ENCODE peak calls at places on chromosomes 5 and 9, in five cellular contexts. N is esophagus squamous epithelium, Z is IMR-90, W is heart right ventricle, T is neuronal stem cell. J is an unnamed sample.

GRCh38 chr9:73038613-73039012 is 85.8 kb upstream of the ALDH1A1 start:
- DNase-seq in N (no peak), Z (no peak), W (peak; percentile 5), T (no peak), J (no peak)

GRCh38 chr5:171617787-171618690 is 167.6 kb upstream of the SMIM23 start:
- DNase-seq in N (no peak), Z (no peak), W (no peak), T (no peak), J (no peak)

GRCh38 chr9:72203205-72203803 is 54.1 kb downstream of the GDA start:
- DNase-seq in N (no peak), Z (peak; percentile 22), W (peak; percentile 4), T (no peak), J (no peak)

GRCh38 chr5:134503088-134503936 is 22.2 kb upstream of the JADE2 start:
- DNase-seq in N (no peak), Z (peak; percentile 99), W (peak; percentile 68), T (no peak), J (peak; percentile 94)

GRCh38 chr9:96665789-96666188 is 10.7 kb upstream of the PRXL2C start:
- DNase-seq in N (no peak), Z (no peak), W (no peak), T (no peak), J (no peak)

GRCh38 chr9:85212209-85212608 is 529.5 kb downstream of the AGTPBP1 start:
- DNase-seq in N (no peak), Z (no peak), W (no peak), T (no peak), J (no peak)

GRCh38 chr9:111198936-111199335 is 131.1 kb downstream of the OR2K2 start:
- DNase-seq in N (no peak), Z (peak; percentile 36), W (no peak), T (no peak), J (no peak)

GRCh38 chr9:20884985-20885593 is 146.4 kb downstream of the HACD4 start:
- DNase-seq in N (no peak), Z (peak; percentile 57), W (peak; percentile 44), T (no peak), J (no peak)

GRCh38 chr9:80177949-80178480 is 606.2 kb downstream of the TLE4 start:
- DNase-seq in N (no peak), Z (no peak), W (no peak), T (no peak), J (no peak)

GRCh38 chr9:20985851-20986600 is 45.4 kb downstream of the HACD4 start:
- DNase-seq in N (no peak), Z (no peak), W (no peak), T (no peak), J (no peak)

GRCh38 chr5:66469684-66470083 is 126.5 kb upstream of the MAST4 start:
- DNase-seq in N (no peak), Z (no peak), W (no peak), T (no peak), J (no peak)

GRCh38 chr5:82105457-82105856 is 133.6 kb downstream of the ATG10 start:
- DNase-seq in N (no peak), Z (peak; percentile 20), W (no peak), T (no peak), J (no peak)

GRCh38 chr5:109931049-109931448 is 241.3 kb downstream of the MAN2A1 start:
- DNase-seq in N (no peak), Z (no peak), W (no peak), T (no peak), J (no peak)

GRCh38 chr5:67771791-67772190 is 443.8 kb upstream of the PIK3R1 start:
- DNase-seq in N (no peak), Z (no peak), W (no peak), T (no peak), J (no peak)

GRCh38 chr9:121699271-121700164 is 48.1 kb downstream of the DAB2IP start:
- DNase-seq in N (no peak), Z (peak; percentile 55), W (peak; percentile 74), T (peak; percentile 20), J (no peak)

GRCh38 chr5:43363445-43364152 is 48.6 kb downstream of the CCL28 start:
- DNase-seq in N (no peak), Z (no peak), W (no peak), T (no peak), J (no peak)

GRCh38 chr5:68710514-68710913 is 383.3 kb upstream of the SLC30A5 start:
- DNase-seq in N (no peak), Z (no peak), W (no peak), T (no peak), J (no peak)

GRCh38 chr5:55438931-55439477 is 95.8 kb downstream of the PLPP1 start:
- DNase-seq in N (no peak), Z (peak; percentile 82), W (no peak), T (no peak), J (no peak)

GRCh38 chr5:33364406-33364805 is 76.4 kb upstream of the TARS1 start:
- DNase-seq in N (no peak), Z (no peak), W (no peak), T (no peak), J (no peak)

GRCh38 chr5:131265318-131265803 is 1.5 kb downstream of the CDC42SE2 start:
- DNase-seq in N (no peak), Z (peak; percentile 38), W (no peak), T (no peak), J (no peak)

GRCh38 chr9:33850677-33851076 is 33.7 kb downstream of the UBE2R2 start:
- DNase-seq in N (no peak), Z (no peak), W (no peak), T (no peak), J (no peak)

GRCh38 chr9:78437721-78438610 is 141.0 kb downstream of the PSAT1 start:
- DNase-seq in N (no peak), Z (no peak), W (no peak), T (peak; percentile 85), J (no peak)

GRCh38 chr9:136603901-136604816 is 58.3 kb upstream of the NOTCH1 start:
- DNase-seq in N (no peak), Z (no peak), W (peak; percentile 63), T (no peak), J (no peak)

GRCh38 chr9:13805566-13805965 is 508.4 kb downstream of the NFIB start:
- DNase-seq in N (no peak), Z (peak; percentile 57), W (no peak), T (no peak), J (no peak)

GRCh38 chr5:60744682-60745081 is 44.7 kb upstream of the DEPDC1B start:
- DNase-seq in N (no peak), Z (no peak), W (no peak), T (no peak), J (no peak)

GRCh38 chr5:14039576-14039975 is 95.1 kb upstream of the DNAH5 start:
- DNase-seq in N (no peak), Z (peak; percentile 84), W (no peak), T (no peak), J (peak; percentile 57)

GRCh38 chr9:113309204-113309813 is 6.1 kb upstream of the RNF183 start:
- DNase-seq in N (no peak), Z (peak; percentile 59), W (peak; percentile 34), T (no peak), J (no peak)

GRCh38 chr9:132588098-132588497 is 5.7 kb downstream of the BARHL1 start:
- DNase-seq in N (no peak), Z (no peak), W (no peak), T (no peak), J (no peak)

GRCh38 chr9:132590318-132591182 is 8.1 kb downstream of the BARHL1 start:
- DNase-seq in N (no peak), Z (no peak), W (no peak), T (no peak), J (no peak)

GRCh38 chr9:132590037-132590317 is 7.6 kb downstream of the BARHL1 start:
- DNase-seq in N (no peak), Z (no peak), W (no peak), T (no peak), J (no peak)

GRCh38 chr9:132588501-132589147 is 6.2 kb downstream of the BARHL1 start:
- DNase-seq in N (no peak), Z (no peak), W (no peak), T (no peak), J (no peak)

DNA sequence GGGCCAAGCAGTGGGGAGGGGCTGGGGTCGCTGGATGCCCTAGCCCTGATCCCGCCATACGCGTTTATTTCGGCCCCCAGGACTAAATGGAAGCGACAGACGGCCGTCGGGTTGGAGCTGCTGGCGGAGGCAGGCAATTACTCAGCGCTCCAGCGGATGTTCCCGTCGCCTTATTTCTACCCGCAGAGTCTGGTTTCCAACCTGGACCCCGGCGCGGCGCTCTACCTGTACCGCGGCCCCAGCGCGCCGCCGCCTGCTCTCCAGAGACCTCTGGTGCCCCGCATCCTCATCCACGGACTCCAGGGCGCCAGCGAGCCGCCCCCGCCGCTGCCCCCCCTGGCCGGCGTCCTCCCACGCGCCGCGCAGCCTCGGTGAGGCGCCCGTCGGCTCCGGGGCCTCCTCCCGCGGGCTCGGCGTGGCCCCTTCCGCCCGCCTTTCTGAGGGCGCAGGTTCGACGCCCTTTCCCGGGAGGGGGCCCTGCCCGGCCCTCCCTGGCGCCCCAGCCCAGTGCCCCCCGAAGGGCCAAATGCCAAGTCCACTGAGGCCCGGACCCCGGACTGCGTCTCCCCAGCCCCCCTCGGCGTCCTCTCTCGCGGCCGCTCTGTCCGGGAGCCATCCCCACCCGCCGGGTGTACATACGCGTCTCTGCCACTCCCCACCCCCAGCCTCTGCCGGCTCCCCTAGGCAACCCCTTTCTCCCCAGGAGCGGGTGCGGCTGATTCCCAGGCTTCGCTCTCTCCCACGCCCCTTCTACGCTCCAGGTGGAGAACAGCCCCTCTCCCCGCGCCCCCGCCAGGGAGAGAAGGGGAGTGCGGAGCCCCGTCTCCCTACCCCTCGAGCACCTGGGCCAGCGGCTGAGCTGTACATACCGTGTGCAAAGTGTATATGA is 7.0 kb downstream of the BARHL1 start:
- DNase-seq in N (no peak), Z (no peak), W (no peak), T (no peak), J (no peak)
- H3K27me3 ChIP-seq in N (peaks cover 85% of the 10 kb centered on the region), Z (peaks cover 77% of the 10 kb centered on the region), W (peaks cover 85% of the 10 kb centered on the region), T (peaks cover 61% of the 10 kb centered on the region), J (peaks cover 67% of the 10 kb centered on the region)

GRCh38 chr5:78429332-78429849 is 69.0 kb downstream of the SCAMP1 start:
- DNase-seq in N (no peak), Z (no peak), W (no peak), T (no peak), J (no peak)

GRCh38 chr5:78419396-78419795 is 59.0 kb downstream of the SCAMP1 start:
- DNase-seq in N (no peak), Z (no peak), W (no peak), T (no peak), J (no peak)

GRCh38 chr5:78420548-78420947 is 60.1 kb downstream of the SCAMP1 start:
- DNase-seq in N (no peak), Z (no peak), W (no peak), T (no peak), J (no peak)

DNA sequence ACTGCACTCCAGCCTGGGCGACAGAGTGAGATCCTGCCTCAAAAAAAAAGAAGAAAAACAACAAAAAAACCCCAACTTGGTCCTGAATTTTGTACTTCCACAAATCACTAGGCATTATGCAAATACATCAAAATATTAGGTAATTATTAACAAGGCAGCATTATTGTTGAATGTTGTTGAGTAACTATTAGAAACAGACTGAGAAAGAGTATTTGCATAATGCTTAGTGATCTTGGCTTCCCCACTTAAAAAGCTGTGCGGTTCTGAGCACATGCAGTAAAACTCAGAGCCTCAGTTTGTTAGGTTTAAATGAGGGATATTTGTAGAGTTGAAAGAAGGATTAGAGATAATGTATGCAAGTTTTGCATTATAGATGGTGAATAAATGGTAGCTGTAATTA is 64.3 kb downstream of the SCAMP1 start:
- DNase-seq in N (no peak), Z (no peak), W (no peak), T (no peak), J (no peak)
- H3K4me3 ChIP-seq in N (no peak overlapping the region), Z (no peak overlapping the region), W (no peak overlapping the region), T (no peak overlapping the region), J (no peak overlapping the region)

GRCh38 chr9:36935768-36936497 is 98.1 kb downstream of the PAX5 start:
- DNase-seq in N (no peak), Z (no peak), W (no peak), T (no peak), J (no peak)
- H3K27me3 ChIP-seq in N (peaks cover 32% of the 10 kb centered on the region), Z (peaks cover 29% of the 10 kb centered on the region), W (peaks cover 36% of the 10 kb centered on the region), T (no peaks in the 10 kb centered on the region), J (peaks cover 14% of the 10 kb centered on the region)

GRCh38 chr5:119288364-119289047 is 67.3 kb upstream of the TNFAIP8 start:
- DNase-seq in N (no peak), Z (peak; percentile 34), W (no peak), T (no peak), J (peak; percentile 41)
- H3K4me3 ChIP-seq in N (no peak overlapping the region), Z (no peak overlapping the region), W (no peak overlapping the region), T (no peak overlapping the region), J (no peak overlapping the region)

J was measured in BJ.